ENCODE peak calls at places on chromosomes 11 and 22, in eight cellular contexts. O is tibial nerve, D is sigmoid colon, N is body of pancreas, L is HCT116, T is NB4, W is lower leg skin, I is Peyer's patch. C is an unnamed sample.

GRCh38 chr22:50119768-50120251 is 30.0 kb downstream of the MOV10L1 start:
- DNase-seq in D (peak), N (no peak), W (peak), L (no peak), T (no peak), O (no peak), I (no peak), C (no peak)

GRCh38 chr11:111441443-111441842 is 62.4 kb upstream of the POU2AF1 start:
- DNase-seq in D (peak), W (no peak), T (no peak), O (no peak), L (no peak), N (no peak), I (no peak), C (no peak)

GRCh38 chr11:37364246-37364839 is 766.3 kb upstream of the RAG2 start:
- DNase-seq in D (no peak), L (no peak), T (peak), W (no peak), N (no peak), I (no peak), O (no peak), C (no peak)

GRCh38 chr22:21455334-21456089 is 11.7 kb upstream of the TMEM191C start:
- DNase-seq in I (peak), D (peak), L (no peak), N (no peak), W (peak), O (no peak), T (no peak), C (no peak)

GRCh38 chr11:80146231-80146630 is 705.4 kb upstream of the TENM4 start:
- DNase-seq in L (no peak), D (no peak), W (no peak), I (no peak), T (no peak), O (no peak), N (no peak), C (no peak)

GRCh38 chr11:79011357-79011756 is 429.5 kb downstream of the TENM4 start:
- DNase-seq in N (no peak), L (no peak), I (no peak), O (no peak), W (no peak), T (no peak), D (no peak), C (no peak)

GRCh38 chr11:125164422-125165110 is at the start of gene PKNOX2:
- DNase-seq in L (peak), N (peak), I (peak), O (peak), T (peak), W (peak), D (peak), C (no peak)

GRCh38 chr22:21984793-21985192 is 2.2 kb upstream of the TOP3B start:
- DNase-seq in O (no peak), D (no peak), I (no peak), N (no peak), W (no peak), T (peak), L (peak), C (no peak)

GRCh38 chr22:43862074-43862881 is at the start of gene SULT4A1:
- DNase-seq in O (no peak), D (peak), I (no peak), N (peak), T (no peak), W (peak), L (peak), C (no peak)

GRCh38 chr11:110174645-110175310 is 81.6 kb downstream of the ZC3H12C start:
- DNase-seq in W (no peak), I (no peak), O (no peak), D (no peak), T (no peak), L (no peak), N (no peak), C (no peak)

GRCh38 chr11:56783448-56784041 is 35.0 kb upstream of the OR9G4 start:
- DNase-seq in L (peak), I (no peak), W (no peak), D (no peak), O (peak), T (peak), N (no peak), C (peak)

DNA sequence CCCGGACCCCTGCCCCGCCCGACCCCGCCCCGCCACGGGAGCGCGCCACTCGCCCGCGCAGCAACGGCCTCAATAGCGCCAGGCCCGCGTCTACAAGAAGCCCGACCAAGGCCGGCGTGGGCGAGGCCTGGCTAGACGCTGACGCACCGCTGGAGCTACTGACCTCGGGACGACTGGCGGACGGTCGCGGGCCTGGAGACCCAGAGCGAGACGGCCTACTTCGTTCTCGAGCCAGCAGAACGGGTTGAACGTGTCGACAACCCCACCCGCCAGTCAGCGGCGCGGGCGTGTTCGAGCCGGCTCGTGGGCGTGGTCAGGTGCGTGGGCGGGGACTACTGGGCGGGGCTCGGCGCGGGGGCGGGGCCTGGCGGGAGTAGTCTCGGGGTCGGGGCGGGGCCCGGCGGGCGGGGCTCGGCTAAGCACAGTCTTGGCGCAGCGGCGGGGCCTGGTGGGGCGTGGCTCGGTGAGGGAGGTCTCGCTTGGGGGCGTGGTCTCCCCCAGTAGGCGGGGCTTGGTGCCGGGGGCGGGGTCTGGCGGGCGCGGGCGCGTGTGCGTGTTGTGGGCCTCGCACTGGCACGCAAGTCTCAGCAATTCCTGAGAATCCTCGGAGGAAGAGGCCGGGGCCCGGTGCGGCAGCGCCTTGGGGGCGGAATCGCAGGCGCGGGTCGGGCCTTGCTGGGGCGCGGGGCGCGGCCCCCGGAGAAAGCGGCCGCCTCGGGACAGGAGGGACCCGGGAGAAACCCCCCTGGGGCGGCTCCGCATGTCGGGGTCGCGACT is at the start of gene RNH1:
- DNase-seq in L (peak), D (peak), I (peak), O (peak), W (peak), N (peak), T (peak), C (peak)
- TF ChIP-seq POLR2A in L (peak), D (peak), I (peak), O (peak), W (peak), N (peak), T (peak), C (peak)

GRCh38 chr11:290621-291231 is 1.8 kb downstream of the PGGHG start:
- DNase-seq in O (no peak), W (peak), D (peak), N (peak), T (no peak), L (no peak), I (peak), C (no peak)

GRCh38 chr11:287821-288327 is 1.1 kb upstream of the PGGHG start:
- DNase-seq in I (peak), W (peak), T (no peak), N (no peak), L (no peak), D (peak), O (no peak), C (no peak)

GRCh38 chr11:289706-290620 is 1.0 kb downstream of the PGGHG start:
- DNase-seq in D (peak), L (no peak), T (no peak), O (no peak), I (peak), N (peak), W (peak), C (no peak)

GRCh38 chr11:288328-289144 is at the start of gene PGGHG:
- DNase-seq in T (peak), D (peak), I (peak), W (peak), L (no peak), O (peak), N (peak), C (peak)

GRCh38 chr11:289145-289705 is 299 bp downstream of the PGGHG start:
- DNase-seq in L (no peak), D (peak), N (no peak), I (no peak), O (no peak), W (peak), T (no peak), C (no peak)
- TF ChIP-seq POLR2A in L (peak), D (no peak), N (no peak), I (no peak), O (no peak), W (no peak), T (peak), C (peak)

GRCh38 chr11:63986156-63986931 is at the start of gene OTUB1:
- DNase-seq in O (peak), I (peak), L (peak), W (peak), T (peak), D (peak), N (peak), C (peak)
- TF ChIP-seq POLR2A in O (peak), I (peak), L (peak), W (peak), T (peak), D (no peak), N (peak), C (peak)

DNA sequence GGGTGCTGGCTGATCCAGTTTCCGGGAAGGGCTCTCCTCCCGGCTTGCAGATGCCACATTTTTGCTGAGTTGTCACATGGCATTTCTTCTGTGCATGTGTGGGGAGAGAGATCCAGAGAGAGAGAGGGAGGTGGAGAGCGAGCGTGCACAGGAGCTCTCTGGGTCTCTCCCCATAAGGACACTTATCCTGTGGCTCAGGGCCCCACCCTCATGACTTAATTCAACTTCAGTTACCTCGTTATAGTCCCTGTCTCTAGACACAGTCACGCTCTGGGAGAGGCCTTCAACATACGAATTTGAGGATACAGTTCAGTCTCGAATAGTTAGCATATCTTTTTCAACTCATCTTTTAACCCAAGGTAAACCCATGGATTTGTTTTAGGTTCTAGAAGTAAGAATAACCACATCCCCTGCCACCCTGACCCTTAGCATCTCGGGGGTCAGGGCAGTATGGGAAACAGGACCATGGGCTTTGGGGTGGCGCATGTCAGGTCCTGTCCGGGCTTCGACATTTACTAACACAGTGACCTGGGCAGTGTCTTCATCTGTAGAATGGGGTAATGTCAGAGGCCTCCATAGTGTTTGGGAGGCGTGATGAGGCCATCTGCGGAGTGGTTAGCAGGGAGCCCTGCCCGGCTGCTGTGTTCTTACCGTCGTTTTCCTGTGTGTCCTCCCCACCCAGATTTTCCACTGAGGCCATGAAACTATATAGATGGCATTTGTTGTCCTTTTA is 46.9 kb downstream of the TBC1D22A start:
- DNase-seq in D (no peak), W (peak), I (no peak), T (no peak), L (no peak), O (no peak), N (no peak), C (no peak)
- TF ChIP-seq POLR2A in D (no peak), W (no peak), I (no peak), T (no peak), L (no peak), O (no peak), N (no peak), C (no peak)

DNA sequence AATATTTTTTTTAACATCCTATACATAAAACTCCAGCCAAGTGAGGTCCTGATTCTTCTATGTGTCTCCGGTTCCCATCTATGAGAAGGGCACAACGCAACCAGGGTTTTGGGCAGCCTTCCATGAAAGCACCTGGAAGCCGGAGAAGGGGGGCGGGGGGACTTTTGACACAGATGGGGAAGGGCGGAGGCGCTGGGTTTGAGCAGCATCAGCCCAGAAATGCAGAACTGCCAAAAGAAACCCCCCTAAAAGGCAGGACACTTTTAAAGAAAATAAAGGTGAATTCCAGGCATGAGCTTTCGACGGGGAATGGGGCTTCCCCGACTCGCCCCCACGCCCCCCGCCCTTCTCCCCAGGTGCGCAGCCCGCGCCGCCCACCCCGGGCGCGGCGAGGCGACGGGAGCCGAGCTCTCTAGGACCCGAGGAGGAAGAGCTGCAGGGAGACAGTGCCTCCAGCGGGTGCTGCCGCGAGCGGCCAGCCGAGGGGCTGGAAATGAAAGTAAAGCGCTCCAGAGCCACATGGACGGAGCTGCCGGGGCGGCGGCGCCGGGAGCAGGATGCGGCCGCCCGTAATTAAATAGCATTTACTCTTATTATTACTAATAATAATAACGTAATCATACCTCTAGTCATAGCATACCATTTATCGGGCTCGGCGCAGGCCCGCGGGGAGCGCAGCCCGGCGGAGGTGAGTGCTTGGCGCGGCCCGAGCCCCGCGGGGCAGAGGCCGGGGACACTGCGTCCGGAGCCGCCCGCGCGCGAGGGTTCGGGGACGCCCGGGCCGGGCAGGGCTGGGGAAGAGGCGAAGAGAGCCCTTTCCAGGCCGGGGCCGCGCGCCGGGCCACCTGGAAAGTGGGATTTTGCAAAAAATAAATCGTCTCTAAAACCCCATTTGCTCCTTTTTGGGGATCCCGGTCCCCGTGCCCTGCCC is at the start of gene ZC3H7B:
- DNase-seq in N (peak), W (peak), L (no peak), O (peak), T (peak), I (peak), D (peak), C (peak)
- TF ChIP-seq POLR2A in N (peak), W (no peak), L (peak), O (peak), T (peak), I (peak), D (peak), C (peak)

C was measured in H54.